ENCODE peak calls at places on chromosomes 11 and 22, in seven cellular contexts. H, Y, Z, V, D, I and A are unnamed samples.

GRCh38 chr22:36027960-36028645 is 521 bp downstream of the RBFOX2 start:
- DNase-seq in H (peak), Y (no peak), Z (peak), V (peak), D (no peak), I (peak), A (no peak)

GRCh38 chr11:16604784-16605439 is 133.5 kb upstream of the C11orf58 start:
- DNase-seq in H (peak), Y (no peak), Z (peak), V (peak), D (no peak), I (no peak), A (peak)

GRCh38 chr11:35232961-35233360 is 94.0 kb downstream of the CD44 start:
- DNase-seq in H (no peak), Y (peak), Z (no peak), V (no peak), D (no peak), I (no peak), A (peak)

GRCh38 chr11:134571301-134571700 is 159.3 kb upstream of the B3GAT1 start:
- DNase-seq in H (no peak), Y (no peak), Z (no peak), V (no peak), D (no peak), I (no peak), A (no peak)

GRCh38 chr11:87926250-87926970 is 248.8 kb downstream of the RAB38 start:
- DNase-seq in H (no peak), Y (peak), Z (no peak), V (no peak), D (no peak), I (peak), A (peak)

GRCh38 chr22:44242946-44243724 is 62.4 kb downstream of the PARVG start:
- DNase-seq in H (no peak), Y (no peak), Z (no peak), V (no peak), D (no peak), I (no peak), A (no peak)

GRCh38 chr11:74444173-74444832 is 23.0 kb downstream of the KCNE3 start:
- DNase-seq in H (peak), Y (no peak), Z (no peak), V (no peak), D (no peak), I (no peak), A (no peak)

GRCh38 chr11:117925198-117925925 is 3.8 kb downstream of the TMPRSS13 start:
- DNase-seq in H (no peak), Y (no peak), Z (no peak), V (no peak), D (no peak), I (no peak), A (no peak)

GRCh38 chr22:42077486-42078125 is 1.9 kb upstream of the SMDT1 start:
- DNase-seq in H (no peak), Y (no peak), Z (no peak), V (no peak), D (no peak), I (no peak), A (no peak)

GRCh38 chr22:36796629-36797175 is 20.1 kb downstream of the PVALB start:
- DNase-seq in H (no peak), Y (no peak), Z (no peak), V (no peak), D (no peak), I (no peak), A (no peak)

GRCh38 chr11:8776209-8776608 is 93.6 kb downstream of the RPL27A start:
- DNase-seq in H (no peak), Y (no peak), Z (no peak), V (no peak), D (no peak), I (no peak), A (no peak)

GRCh38 chr11:126127898-126128297 is 65.2 kb upstream of the CDON start:
- DNase-seq in H (no peak), Y (no peak), Z (no peak), V (no peak), D (no peak), I (no peak), A (no peak)

GRCh38 chr11:59829358-59829757 is 15.9 kb downstream of the CBLIF start:
- DNase-seq in H (no peak), Y (no peak), Z (no peak), V (no peak), D (no peak), I (no peak), A (no peak)

GRCh38 chr11:95088946-95089619 is 563 bp upstream of the ENDOD1 start:
- DNase-seq in H (no peak), Y (peak), Z (peak), V (no peak), D (no peak), I (no peak), A (no peak)

GRCh38 chr11:66119348-66120133 is 49.5 kb downstream of the PACS1 start:
- DNase-seq in H (no peak), Y (peak), Z (no peak), V (no peak), D (no peak), I (peak), A (peak)

GRCh38 chr11:1632053-1632714 is 2.6 kb downstream of the KRTAP5-5 start:
- DNase-seq in H (no peak), Y (no peak), Z (no peak), V (no peak), D (no peak), I (no peak), A (no peak)

GRCh38 chr11:92107331-92107730 is 117.3 kb upstream of the FAT3 start:
- DNase-seq in H (no peak), Y (no peak), Z (no peak), V (no peak), D (no peak), I (no peak), A (no peak)

GRCh38 chr11:96306933-96307747 is 35.9 kb downstream of the MAML2 start:
- DNase-seq in H (peak), Y (peak), Z (no peak), V (peak), D (no peak), I (peak), A (peak)

GRCh38 chr11:16891964-16892363 is 122.2 kb downstream of the PLEKHA7 start:
- DNase-seq in H (no peak), Y (peak), Z (no peak), V (no peak), D (no peak), I (peak), A (peak)

GRCh38 chr22:21687685-21688259 is 22.0 kb downstream of the PPIL2 start:
- DNase-seq in H (no peak), Y (no peak), Z (no peak), V (no peak), D (no peak), I (no peak), A (no peak)

GRCh38 chr11:42013656-42014201 is 554.3 kb upstream of the LRRC4C start:
- DNase-seq in H (no peak), Y (no peak), Z (no peak), V (no peak), D (no peak), I (peak), A (no peak)

GRCh38 chr11:130636672-130637463 is 188.4 kb downstream of the ADAMTS15 start:
- DNase-seq in H (no peak), Y (peak), Z (peak), V (no peak), D (no peak), I (peak), A (peak)

GRCh38 chr22:19412478-19412877 is 19.1 kb downstream of the HIRA start:
- DNase-seq in H (no peak), Y (no peak), Z (no peak), V (no peak), D (no peak), I (no peak), A (no peak)

GRCh38 chr11:106399075-106399500 is 321.6 kb downstream of the AASDHPPT start:
- DNase-seq in H (no peak), Y (peak), Z (no peak), V (no peak), D (no peak), I (peak), A (peak)

GRCh38 chr11:61480936-61481335 is 27.6 kb upstream of the LRRC10B start:
- DNase-seq in H (peak), Y (peak), Z (no peak), V (peak), D (peak), I (peak), A (no peak)

GRCh38 chr22:46090631-46091201 is 59.6 kb upstream of the PPARA start:
- DNase-seq in H (no peak), Y (no peak), Z (no peak), V (no peak), D (no peak), I (peak), A (peak)

GRCh38 chr11:106395716-106396349 is 318.4 kb downstream of the AASDHPPT start:
- DNase-seq in H (no peak), Y (no peak), Z (no peak), V (no peak), D (no peak), I (peak), A (no peak)

GRCh38 chr11:61961570-61962212 is 5.7 kb downstream of the FTH1 start:
- DNase-seq in H (no peak), Y (peak), Z (peak), V (no peak), D (no peak), I (peak), A (no peak)